ENCODE peak calls at places on chromosomes 12 and 14, in ten cellular contexts. N, W, H, I, T, Q, C, E, S and R are unnamed samples.

GRCh38 chr14:55850803-55851202 is 267.4 kb upstream of the PELI2 start:
- DNase-seq in N (peak; percentile 51), W (no peak), H (no peak), I (no peak), T (peak; percentile 26), Q (no peak), C (no peak), E (no peak), S (no peak), R (no peak)

GRCh38 chr12:55659486-55660385 is 23.0 kb downstream of the OR10P1 start:
- DNase-seq in N (peak; percentile 81), W (no peak), H (no peak), I (peak; percentile 14), T (no peak), Q (no peak), C (no peak), E (peak; percentile 47), S (no peak), R (no peak)

GRCh38 chr14:103546651-103547454 is 15.6 kb downstream of the BAG5 start:
- DNase-seq in N (peak; percentile 56), W (peak; percentile 84), H (no peak), I (no peak), T (no peak), Q (peak; percentile 94), C (peak; percentile 90), E (peak; percentile 85), S (no peak), R (no peak)

GRCh38 chr12:45518516-45519235 is 210.8 kb upstream of the ARID2 start:
- DNase-seq in N (no peak), W (no peak), H (no peak), I (no peak), T (no peak), Q (peak; percentile 45), C (no peak), E (peak; percentile 80), S (no peak), R (no peak)

GRCh38 chr14:105497671-105498429 is 6.8 kb downstream of the TEDC1 start:
- DNase-seq in N (no peak), W (no peak), H (no peak), I (no peak), T (no peak), Q (no peak), C (no peak), E (no peak), S (no peak), R (no peak)

GRCh38 chr14:44963775-44964380 is 1.9 kb downstream of the TOGARAM1 start:
- DNase-seq in N (peak; percentile 11), W (no peak), H (no peak), I (no peak), T (no peak), Q (no peak), C (no peak), E (peak; percentile 7), S (no peak), R (no peak)

GRCh38 chr14:51121096-51121495 is 26.2 kb upstream of the TRIM9 start:
- DNase-seq in N (peak; percentile 27), W (no peak), H (no peak), I (no peak), T (no peak), Q (no peak), C (no peak), E (no peak), S (no peak), R (no peak)

GRCh38 chr12:1825382-1826102 is 5.2 kb downstream of the LRTM2 start:
- DNase-seq in N (no peak), W (no peak), H (no peak), I (no peak), T (no peak), Q (no peak), C (no peak), E (no peak), S (no peak), R (no peak)

GRCh38 chr12:80064269-80064668 is 35.1 kb upstream of the OTOGL start:
- DNase-seq in N (peak; percentile 26), W (no peak), H (no peak), I (no peak), T (no peak), Q (no peak), C (no peak), E (no peak), S (peak; percentile 86), R (no peak)

GRCh38 chr14:75915063-75915462 is 66.7 kb downstream of the TGFB3 start:
- DNase-seq in N (no peak), W (no peak), H (no peak), I (no peak), T (no peak), Q (no peak), C (no peak), E (no peak), S (no peak), R (no peak)

GRCh38 chr14:49463146-49463545 is 123.0 kb downstream of the RPS29 start:
- DNase-seq in N (no peak), W (no peak), H (no peak), I (no peak), T (no peak), Q (no peak), C (no peak), E (no peak), S (no peak), R (no peak)

GRCh38 chr12:29517265-29517664 is 19.8 kb upstream of the OVCH1 start:
- DNase-seq in N (no peak), W (no peak), H (no peak), I (no peak), T (no peak), Q (no peak), C (no peak), E (no peak), S (no peak), R (no peak)

GRCh38 chr14:61928300-61928699 is 166.1 kb downstream of the SNAPC1 start:
- DNase-seq in N (no peak), W (no peak), H (no peak), I (no peak), T (no peak), Q (no peak), C (no peak), E (no peak), S (no peak), R (no peak)

GRCh38 chr14:27730204-27730603 is 1036.4 kb upstream of the FOXG1 start:
- DNase-seq in N (no peak), W (no peak), H (no peak), I (no peak), T (no peak), Q (no peak), C (no peak), E (no peak), S (no peak), R (no peak)

DNA sequence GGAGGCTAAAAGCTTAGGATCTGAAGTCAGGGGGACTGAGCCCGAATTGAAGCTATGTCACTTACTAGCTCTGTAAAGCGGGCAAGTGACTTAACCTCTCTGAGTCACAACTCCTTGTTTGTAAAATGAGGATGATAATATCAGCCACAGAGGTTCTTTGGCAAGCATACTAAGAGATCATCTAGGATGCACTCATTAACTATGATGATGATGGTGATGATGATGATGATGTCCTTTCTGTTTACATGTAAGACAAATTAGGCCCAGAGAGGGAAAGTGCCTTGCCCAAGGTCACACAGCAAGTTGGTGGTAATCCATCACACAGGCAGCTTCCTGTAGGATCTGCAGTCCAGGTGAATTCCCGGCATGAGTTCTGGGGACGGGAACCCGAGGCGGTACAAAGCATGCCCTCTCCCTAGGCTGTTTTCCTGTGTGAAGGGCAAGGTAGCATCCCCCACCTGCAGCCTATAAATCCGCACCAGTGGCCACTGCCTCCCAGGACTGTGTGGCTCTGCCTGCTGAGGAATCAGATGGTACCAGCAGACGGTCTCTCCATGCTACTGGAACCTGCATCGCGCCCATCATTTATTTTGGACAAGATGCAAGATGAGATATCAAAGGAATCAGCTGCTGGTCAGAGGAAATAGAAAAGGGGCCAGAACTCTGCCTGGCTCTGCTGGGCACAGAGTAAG is 55.2 kb downstream of the MAP1LC3B2 start:
- DNase-seq in N (no peak), W (no peak), H (no peak), I (no peak), T (no peak), Q (no peak), C (no peak), E (no peak), S (no peak), R (no peak)
- TF ChIP-seq CTCF in N (no peak), W (no peak), H (no peak), I (no peak), T (no peak), Q (no peak), C (no peak), E (no peak), S (no peak), R (no peak)

GRCh38 chr12:32197421-32197820 is 90.8 kb downstream of the BICD1 start:
- DNase-seq in N (no peak), W (no peak), H (no peak), I (no peak), T (no peak), Q (no peak), C (no peak), E (no peak), S (no peak), R (no peak)
- TF ChIP-seq CTCF in N (no peak), W (no peak), H (no peak), I (no peak), T (no peak), Q (no peak), C (no peak), E (no peak), S (no peak), R (no peak)

DNA sequence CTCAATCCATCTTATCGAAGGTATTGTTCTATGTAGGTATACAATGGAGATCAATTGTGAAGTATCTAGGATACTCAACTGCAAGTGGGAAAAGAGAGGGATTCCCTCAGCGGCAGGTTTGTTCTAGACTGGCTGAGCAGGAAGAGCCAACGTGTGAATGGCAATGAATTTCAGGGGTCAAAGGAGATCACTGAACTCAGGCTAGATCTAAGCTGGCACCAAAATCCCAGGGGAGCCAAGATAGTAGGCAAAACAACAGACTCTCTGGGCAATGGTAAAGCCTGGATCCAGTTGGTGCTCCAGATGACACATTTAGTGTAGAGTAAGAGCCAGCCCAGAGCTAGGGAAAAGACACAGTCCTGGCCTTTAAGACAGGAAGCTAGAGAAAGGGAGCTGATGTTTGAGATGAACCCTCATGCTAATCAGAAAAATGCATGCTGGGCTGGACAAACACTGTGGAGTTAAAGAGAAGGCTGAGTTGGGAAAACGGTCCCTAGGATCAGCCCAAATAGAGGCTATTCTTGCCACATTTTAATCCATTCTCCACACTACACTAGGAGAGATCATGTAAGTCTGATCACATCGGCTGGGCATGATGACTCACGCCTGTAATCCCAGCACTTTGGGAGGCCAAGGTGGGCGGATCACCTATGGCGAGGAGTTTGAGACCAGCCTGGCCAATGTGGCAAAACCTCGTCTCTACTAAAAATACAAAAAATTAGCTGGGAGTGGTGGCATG is 45.6 kb downstream of the EFCAB11 start:
- DNase-seq in N (no peak), W (no peak), H (no peak), I (no peak), T (no peak), Q (no peak), C (no peak), E (no peak), S (no peak), R (no peak)
- TF ChIP-seq CTCF in N (no peak), W (no peak), H (no peak), I (no peak), T (no peak), Q (no peak), C (no peak), E (no peak), S (no peak), R (no peak)

DNA sequence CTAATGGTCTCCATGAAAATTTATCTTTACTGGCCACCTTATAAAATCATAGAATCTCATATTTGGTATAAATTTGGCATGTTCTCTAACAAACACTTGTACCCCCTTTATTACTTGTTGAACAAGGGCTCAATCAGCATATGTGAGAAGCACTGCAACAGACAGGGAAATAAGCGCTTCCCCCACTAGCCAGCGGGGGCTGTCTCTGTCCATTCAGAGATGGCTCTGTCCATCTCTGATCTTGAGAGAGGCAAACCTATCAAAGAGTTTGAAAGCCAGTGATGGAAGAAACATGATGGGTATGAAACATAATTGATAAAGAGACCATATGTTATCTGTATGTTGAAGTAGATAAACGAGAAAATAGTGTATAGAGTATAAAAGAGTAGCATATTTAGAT is 326.8 kb downstream of the PDZRN4 start:
- DNase-seq in N (no peak), W (no peak), H (no peak), I (no peak), T (no peak), Q (no peak), C (no peak), E (peak; percentile 6), S (no peak), R (no peak)
- TF ChIP-seq CTCF in N (peak; percentile 22), W (no peak), H (peak; percentile 40), I (no peak), T (peak; percentile 9), Q (no peak), C (peak; percentile 21), E (no peak), S (peak; percentile 28), R (peak; percentile 17)